ENCODE peak calls at places on chromosomes 4 and X, in five cellular contexts. A, N, C, U and Q are unnamed samples.

GRCh38 chrX:123481908-123482873 is 250.7 kb downstream of the THOC2 start:
- DNase-seq in C (no peak), N (no peak), U (no peak), A (peak; percentile 27), Q (peak; percentile 21)

GRCh38 chr4:109434007-109434792 is 585 bp downstream of the SEC24B start:
- DNase-seq in A (peak; percentile 18), U (peak; percentile 49), C (peak; percentile 56), N (peak; percentile 44), Q (peak; percentile 14)

GRCh38 chr4:68874507-68874906 is 58.7 kb downstream of the UGT2B10 start:
- DNase-seq in A (no peak), C (no peak), N (no peak), U (no peak), Q (no peak)

GRCh38 chr4:118410143-118410542 is 57.3 kb upstream of the PRSS12 start:
- DNase-seq in U (peak; percentile 47), A (peak; percentile 90), N (no peak), C (no peak), Q (no peak)

GRCh38 chr4:157045507-157046127 is 30.3 kb upstream of the GLRB start:
- DNase-seq in U (peak; percentile 81), N (peak; percentile 42), C (no peak), A (peak; percentile 80), Q (peak; percentile 17)

GRCh38 chrX:18173494-18174180 is 47.0 kb downstream of the BEND2 start:
- DNase-seq in C (no peak), N (no peak), A (no peak), U (no peak), Q (no peak)

GRCh38 chrX:21800344-21800770 is 39.1 kb upstream of the MBTPS2 start:
- DNase-seq in C (no peak), N (no peak), A (peak; percentile 4), U (no peak), Q (no peak)

GRCh38 chr4:140187316-140187695 is 33.3 kb upstream of the MAML3 start:
- DNase-seq in U (no peak), A (peak; percentile 33), C (no peak), N (no peak), Q (no peak)

GRCh38 chr4:26766142-26766541 is 94.5 kb upstream of the STIM2 start:
- DNase-seq in U (no peak), C (no peak), A (no peak), N (no peak), Q (no peak)

GRCh38 chr4:109184421-109184956 is 118.0 kb downstream of the COL25A1 start:
- DNase-seq in N (no peak), A (no peak), C (no peak), U (peak; percentile 59), Q (no peak)

GRCh38 chr4:77092832-77093800 is 17.3 kb upstream of the CCNI start:
- DNase-seq in N (no peak), A (no peak), U (peak; percentile 15), C (no peak), Q (no peak)

GRCh38 chr4:4687100-4687499 is 145.3 kb upstream of the STX18 start:
- DNase-seq in C (no peak), U (no peak), A (no peak), N (no peak), Q (no peak)

GRCh38 chr4:64272432-64272831 is 136.8 kb downstream of the TECRL start:
- DNase-seq in A (no peak), U (no peak), C (no peak), N (peak; percentile 30), Q (no peak)

DNA sequence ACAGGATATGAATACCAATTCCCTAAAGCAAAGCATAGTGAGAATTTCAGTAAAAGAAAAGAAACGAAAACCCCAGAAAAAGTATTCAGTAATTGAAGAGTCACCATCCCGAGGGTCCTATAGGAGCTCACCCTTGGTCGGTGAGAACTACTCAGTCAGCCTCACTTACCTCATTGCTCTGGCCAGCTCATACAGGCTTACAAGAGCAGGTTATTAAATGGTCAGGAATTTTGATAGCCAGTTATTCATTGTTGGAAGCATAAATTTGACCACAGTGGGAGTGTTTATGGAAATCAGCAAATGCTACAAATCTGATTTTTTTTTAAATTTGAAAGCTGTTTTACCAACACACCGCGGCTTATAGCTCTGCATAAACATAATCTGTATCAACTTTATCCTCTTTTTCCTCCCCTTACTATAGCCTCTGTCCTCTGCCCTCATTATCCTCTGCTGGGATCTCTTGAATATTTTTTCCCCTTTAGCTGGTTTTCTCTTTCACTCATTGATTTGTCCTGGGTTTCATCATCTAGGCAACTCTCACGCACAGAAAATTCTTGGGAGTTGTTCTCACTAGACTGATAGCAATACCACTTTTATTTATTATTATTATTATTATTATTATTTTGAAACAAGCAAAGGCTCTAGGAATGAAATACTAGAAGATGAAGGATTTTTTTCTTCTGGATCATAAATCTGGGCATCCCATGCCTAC is 11.1 kb upstream of the CXCL2 start:
- DNase-seq in N (no peak), C (no peak), A (peak; percentile 93), U (peak; percentile 88), Q (no peak)
- H3K14ac ChIP-seq in N (no peak overlapping the region), C (no peak overlapping the region), A (peak overlapping the region; percentile 81), U (no peak overlapping the region), Q (no peak overlapping the region)

GRCh38 chr4:186727149-186727976 is 3.7 kb upstream of the FAT1 start:
- DNase-seq in N (no peak), C (no peak), A (peak; percentile 47), U (peak; percentile 59), Q (no peak)
- H2BK15ac ChIP-seq in N (no peak overlapping the region), C (no peak overlapping the region), A (peak overlapping the region; percentile 50), U (no peak overlapping the region), Q (no peak overlapping the region)

GRCh38 chr4:81030061-81030616 is 369 bp upstream of the BMP3 start:
- DNase-seq in U (no peak), N (peak; percentile 70), A (no peak), C (peak; percentile 44), Q (no peak)

GRCh38 chr4:81032805-81033684 is 2.5 kb downstream of the BMP3 start:
- DNase-seq in A (peak; percentile 16), U (no peak), C (no peak), N (no peak), Q (no peak)

GRCh38 chr4:81032174-81032551 is 1.7 kb downstream of the BMP3 start:
- DNase-seq in N (no peak), C (no peak), A (no peak), U (no peak), Q (no peak)

GRCh38 chr4:81031389-81032173 is 1.1 kb downstream of the BMP3 start:
- DNase-seq in C (peak; percentile 69), U (no peak), N (peak; percentile 46), A (no peak), Q (no peak)

GRCh38 chr4:81030617-81031388 is at the start of gene BMP3:
- DNase-seq in N (peak; percentile 38), U (peak; percentile 14), A (peak; percentile 18), C (peak; percentile 73), Q (peak; percentile 43)
- H3K14ac ChIP-seq in N (no peak within 1 kb of the TSS), U (no peak within 1 kb of the TSS), A (no peak within 1 kb of the TSS), C (no peak within 1 kb of the TSS), Q (peak within 1 kb of the TSS; percentile 14)

GRCh38 chrX:1528186-1528883 is 8.7 kb downstream of the P2RY8 start:
- DNase-seq in N (no peak), U (no peak), A (no peak), C (peak; percentile 30), Q (no peak)
- H2BK15ac ChIP-seq in N (no peak overlapping the region), U (no peak overlapping the region), A (no peak overlapping the region), C (no peak overlapping the region), Q (no peak overlapping the region)

DNA sequence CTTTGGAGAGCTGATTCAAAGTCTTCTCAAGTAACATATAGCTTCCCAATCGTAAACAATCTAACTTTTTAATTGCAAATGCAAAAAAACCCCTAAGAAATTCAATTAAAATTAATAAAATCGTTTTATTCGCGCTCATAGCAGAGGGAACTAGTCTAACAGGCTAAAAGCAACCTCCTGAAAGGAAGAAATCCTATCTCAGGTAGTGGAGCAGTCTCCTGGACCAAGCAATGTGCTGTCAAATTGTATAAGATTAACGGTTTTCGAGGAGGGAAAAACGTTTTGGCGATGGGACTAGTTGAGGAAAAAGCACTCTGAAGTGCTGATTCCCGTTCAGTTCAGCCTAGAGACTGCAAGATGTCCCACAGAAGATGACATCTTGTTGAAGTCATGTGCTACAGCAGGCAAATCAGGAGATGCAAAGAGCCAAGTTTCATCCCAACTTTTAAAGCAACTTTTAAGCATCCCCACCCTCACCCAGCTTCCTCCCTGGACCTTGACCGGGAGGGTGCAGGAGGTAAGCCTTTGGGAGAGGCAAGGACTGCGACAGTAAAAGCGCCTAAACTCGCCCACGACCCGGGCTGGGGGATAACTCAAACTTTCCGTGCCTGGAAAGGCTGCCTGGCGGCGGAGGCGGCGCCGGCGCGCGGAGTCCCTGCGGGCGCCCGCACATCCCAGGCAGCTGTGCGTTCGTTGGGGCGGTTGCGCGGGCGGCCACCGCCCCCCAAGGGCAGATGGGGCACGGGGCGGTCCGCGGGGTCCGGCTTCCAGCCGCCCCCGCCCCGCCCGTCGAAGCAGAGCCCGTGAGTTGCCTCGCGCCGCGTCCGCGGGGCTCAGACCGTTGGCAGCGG is 784 bp downstream of the MAP7D3 start:
- DNase-seq in N (no peak), C (peak; percentile 49), A (no peak), U (peak; percentile 59), Q (no peak)
- H3K14ac ChIP-seq in N (no peak overlapping the region), C (no peak overlapping the region), A (peak overlapping the region; percentile 76), U (no peak overlapping the region), Q (no peak overlapping the region)

GRCh38 chr4:83009529-83009928 is 1.1 kb downstream of the LIN54 start:
- DNase-seq in C (no peak), U (peak; percentile 51), N (no peak), A (peak; percentile 16), Q (no peak)
- H2BK15ac ChIP-seq in C (no peak overlapping the region), U (no peak overlapping the region), N (no peak overlapping the region), A (peak overlapping the region; percentile 1), Q (no peak overlapping the region)

GRCh38 chr4:80017125-80017854 is 55.7 kb downstream of the ANTXR2 start:
- DNase-seq in C (no peak), U (peak; percentile 92), A (peak; percentile 96), N (no peak), Q (no peak)
- H3K14ac ChIP-seq in C (no peak overlapping the region), U (no peak overlapping the region), A (peak overlapping the region; percentile 92), N (no peak overlapping the region), Q (no peak overlapping the region)